ENCODE peak calls at places on chromosomes 4 and X, in five cellular contexts. N is left ventricle myocardium inferior, A is tibial nerve, U is right cardiac atrium, G is mammary epithelial cell. X is an unnamed sample.

GRCh38 chrX:42821803-42822443 is 44.0 kb upstream of the PPP1R2C start:
- DNase-seq in N (peak; percentile 44), G (no peak), A (no peak), U (peak; percentile 72), X (no peak)

GRCh38 chr4:70721747-70722146 is at the start of gene RUFY3:
- DNase-seq in N (no peak), U (peak; percentile 60), G (no peak), A (peak; percentile 20), X (peak; percentile 91)

GRCh38 chrX:13717697-13718483 is 16.5 kb downstream of the TRAPPC2 start:
- DNase-seq in U (peak; percentile 74), A (no peak), G (no peak), N (peak; percentile 22), X (no peak)

GRCh38 chr4:121778991-121779628 is 14.1 kb upstream of the SMIM43 start:
- DNase-seq in G (no peak), N (no peak), A (no peak), U (no peak), X (peak; percentile 46)

GRCh38 chrX:68286076-68286475 is 147.2 kb downstream of the OPHN1 start:
- DNase-seq in A (no peak), N (no peak), U (no peak), G (no peak), X (no peak)

GRCh38 chr4:186699298-186699697 is 24.4 kb downstream of the FAT1 start:
- DNase-seq in G (peak; percentile 71), A (no peak), N (no peak), U (no peak), X (no peak)

GRCh38 chrX:122835886-122836285 is 348.2 kb upstream of the GRIA3 start:
- DNase-seq in U (no peak), A (no peak), G (no peak), N (no peak), X (no peak)

GRCh38 chrX:141714680-141715079 is 16.1 kb upstream of the SPANXD start:
- DNase-seq in N (no peak), G (no peak), A (no peak), U (no peak), X (no peak)

GRCh38 chrX:146243071-146243470 is 425.4 kb downstream of the SLITRK2 start:
- DNase-seq in G (no peak), N (no peak), U (no peak), A (no peak), X (no peak)

GRCh38 chr4:1305261-1305711 is 15.6 kb downstream of the MAEA start:
- DNase-seq in U (peak; percentile 41), N (no peak), A (no peak), G (peak; percentile 49), X (no peak)

GRCh38 chr4:77721073-77721472 is 98.1 kb downstream of the CNOT6L start:
- DNase-seq in U (no peak), G (no peak), N (no peak), A (no peak), X (no peak)

GRCh38 chr4:33975996-33976395 is 2268.3 kb downstream of the ARAP2 start:
- DNase-seq in A (no peak), U (no peak), G (no peak), N (no peak), X (no peak)

GRCh38 chr4:23163649-23164436 is 471.1 kb downstream of the GBA3 start:
- DNase-seq in U (no peak), A (no peak), G (peak; percentile 8), N (no peak), X (no peak)

GRCh38 chrX:115642304-115642703 is 81.3 kb downstream of the PLS3 start:
- DNase-seq in U (no peak), A (no peak), G (no peak), N (no peak), X (no peak)

GRCh38 chrX:55907968-55908607 is 190.5 kb downstream of the RRAGB start:
- DNase-seq in G (peak; percentile 33), A (no peak), U (peak; percentile 81), N (peak; percentile 33), X (no peak)

GRCh38 chrX:118974088-118974907 is at the start of gene LONRF3:
- DNase-seq in G (no peak), U (peak; percentile 93), A (peak; percentile 72), N (peak; percentile 73), X (no peak)

GRCh38 chr4:153257151-153257620 is 52.9 kb downstream of the TRIM2 start:
- DNase-seq in N (no peak), U (no peak), G (no peak), A (no peak), X (peak; percentile 36)

GRCh38 chrX:119895843-119896326 is at the start of gene AKAP14:
- DNase-seq in A (no peak), N (no peak), G (no peak), U (no peak), X (no peak)

GRCh38 chrX:74521961-74522833 is 92.2 kb downstream of the RLIM start:
- DNase-seq in N (peak; percentile 22), U (peak; percentile 73), A (no peak), G (no peak), X (no peak)

GRCh38 chr4:14336656-14337055 is 665.6 kb upstream of the CPEB2 start:
- DNase-seq in N (no peak), U (no peak), A (no peak), G (peak; percentile 53), X (no peak)

GRCh38 chr4:98749206-98749605 is 90.8 kb upstream of the TSPAN5 start:
- DNase-seq in U (no peak), G (no peak), N (no peak), A (no peak), X (no peak)

GRCh38 chr4:103306870-103307345 is 108.8 kb upstream of the CENPE start:
- DNase-seq in N (no peak), U (peak; percentile 82), A (peak; percentile 22), G (no peak), X (no peak)

DNA sequence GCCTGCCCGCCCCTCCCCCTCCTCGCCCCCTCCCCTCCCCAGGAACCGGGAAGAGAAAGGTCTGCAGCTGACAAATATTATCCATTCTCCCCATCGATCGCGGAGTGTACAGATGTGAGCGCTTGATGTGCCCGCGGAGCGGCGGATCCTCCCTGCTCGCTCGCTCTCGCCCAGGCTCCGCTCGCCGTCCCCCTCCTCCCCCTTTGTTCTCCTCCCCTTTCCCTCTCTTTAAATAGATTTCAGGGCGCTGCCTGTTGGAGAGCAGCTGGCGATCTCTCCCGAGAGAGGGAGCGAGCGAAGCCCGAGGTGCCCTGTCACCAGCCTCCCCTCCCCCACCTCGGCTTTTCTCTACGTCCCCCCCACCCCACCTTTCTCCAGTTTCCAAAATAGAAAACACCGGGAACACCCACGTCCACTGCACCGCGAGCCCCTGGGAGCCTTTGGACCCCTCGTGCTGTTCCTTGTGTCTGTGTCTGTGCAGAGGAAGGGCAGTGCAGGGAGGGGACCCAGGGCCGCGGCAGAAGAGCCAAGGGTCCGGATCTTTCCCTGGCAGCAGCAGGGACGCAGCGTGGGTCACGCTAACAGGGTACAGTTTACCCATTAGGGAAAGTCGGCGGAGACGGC is 56.6 kb upstream of the BCOR start:
- DNase-seq in G (no peak), U (peak; percentile 82), A (no peak), N (peak; percentile 46), X (no peak)
- H3K27me3 ChIP-seq in G (peaks cover 39% of the 10 kb centered on the region), U (no peaks in the 10 kb centered on the region), A (no peaks in the 10 kb centered on the region), N (no peaks in the 10 kb centered on the region), X (no peaks in the 10 kb centered on the region)

DNA sequence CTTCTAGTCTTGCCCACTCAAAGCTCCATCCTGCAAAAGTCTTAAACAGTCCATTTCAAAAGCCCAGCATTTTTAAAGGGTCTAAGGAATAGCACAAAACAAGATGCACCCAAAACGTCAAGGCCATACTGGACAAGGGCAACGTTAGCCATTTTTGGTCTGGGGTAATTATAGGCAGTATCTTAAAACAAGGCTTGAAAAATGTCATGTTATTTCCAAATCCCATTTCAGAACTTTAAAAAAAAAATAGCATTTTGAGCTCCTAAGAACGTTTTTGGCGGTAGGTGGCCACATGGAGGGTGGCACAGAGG is 584 bp upstream of the TMEM165 start:
- DNase-seq in G (no peak), U (no peak), N (no peak), A (no peak), X (no peak)
- H3K4me3 ChIP-seq in G (peak overlapping the region; percentile 85), U (peak overlapping the region; percentile 80), N (peak overlapping the region; percentile 89), A (peak overlapping the region; percentile 99), X (peak overlapping the region; percentile 79)

DNA sequence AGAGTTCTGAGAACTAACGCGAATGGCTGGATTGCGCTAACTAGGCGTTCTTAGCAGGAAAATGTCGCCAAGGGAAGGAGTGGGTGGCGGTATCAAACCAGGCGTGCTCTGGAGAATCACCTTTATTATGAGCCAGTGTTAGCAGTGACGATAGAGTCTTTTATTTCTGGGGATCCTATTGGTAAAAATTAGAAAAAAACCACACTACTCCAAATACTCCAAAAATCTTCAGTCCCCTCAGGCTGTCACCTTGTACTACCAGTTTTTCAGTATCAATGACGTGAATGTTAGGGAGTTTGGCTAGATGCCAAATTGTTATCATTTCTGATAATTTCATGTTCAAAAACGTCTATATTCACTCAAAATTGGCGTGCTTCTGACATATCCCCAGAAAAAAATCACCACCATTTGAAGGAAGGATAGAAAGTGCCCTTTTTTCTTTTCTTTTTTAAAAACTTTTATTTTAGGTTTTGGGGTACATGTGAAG is 1.5 kb downstream of the UGT8 start:
- DNase-seq in G (no peak), A (no peak), N (no peak), U (no peak), X (no peak)
- H3K27ac ChIP-seq in G (no peak overlapping the region), A (peak overlapping the region; percentile 83), N (no peak overlapping the region), U (no peak overlapping the region), X (no peak overlapping the region)

GRCh38 chr4:3238721-3239120 is 10.2 kb upstream of the MSANTD1 start:
- DNase-seq in G (no peak), U (no peak), N (no peak), A (no peak), X (no peak)

GRCh38 chr4:3239342-3239741 is 9.6 kb upstream of the MSANTD1 start:
- DNase-seq in G (no peak), N (no peak), A (no peak), U (no peak), X (no peak)

GRCh38 chr4:3241905-3242304 is 7.1 kb upstream of the MSANTD1 start:
- DNase-seq in G (no peak), N (no peak), U (peak; percentile 64), A (no peak), X (peak; percentile 74)

GRCh38 chr4:3240936-3241522 is 7.9 kb upstream of the MSANTD1 start:
- DNase-seq in G (no peak), N (no peak), U (peak; percentile 28), A (no peak), X (no peak)

GRCh38 chr4:3239998-3240920 is 8.7 kb upstream of the MSANTD1 start:
- DNase-seq in N (no peak), U (peak; percentile 21), G (no peak), A (no peak), X (no peak)
- H3K27me3 ChIP-seq in N (no peaks in the 10 kb centered on the region), U (no peaks in the 10 kb centered on the region), G (no peaks in the 10 kb centered on the region), A (no peaks in the 10 kb centered on the region), X (no peaks in the 10 kb centered on the region)

DNA sequence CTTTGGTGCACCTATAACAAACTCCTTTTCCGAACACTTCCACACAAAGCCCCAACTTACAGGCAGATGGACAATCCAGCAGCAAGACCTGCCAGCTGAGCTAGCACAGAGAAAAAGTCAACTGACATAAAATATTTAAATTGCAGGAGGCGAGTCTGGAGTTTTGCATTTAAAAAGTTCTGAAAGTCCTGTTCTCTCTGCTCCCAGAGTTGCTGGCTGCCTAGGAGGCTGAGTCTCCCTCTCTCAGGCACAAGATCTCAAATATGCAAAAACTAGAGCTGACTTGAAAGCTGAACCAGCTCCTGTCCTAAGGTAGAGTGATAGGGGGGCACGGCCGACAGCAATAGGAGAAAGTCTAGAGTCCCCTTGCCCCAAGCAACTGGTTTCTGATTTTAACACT is 1.1 kb downstream of the LDB2 start:
- DNase-seq in G (no peak), A (no peak), U (no peak), N (no peak), X (no peak)
- H3K4me3 ChIP-seq in G (no peak overlapping the region), A (peak overlapping the region; percentile 59), U (peak overlapping the region; percentile 73), N (peak overlapping the region; percentile 73), X (peak overlapping the region; percentile 74)

GRCh38 chr4:110480031-110480549 is 4.1 kb downstream of the ENPEP start:
- DNase-seq in A (no peak), U (no peak), G (peak; percentile 4), N (no peak), X (peak; percentile 73)
- H3K27ac ChIP-seq in A (no peak overlapping the region), U (no peak overlapping the region), G (no peak overlapping the region), N (peak overlapping the region; percentile 66), X (no peak overlapping the region)

X was measured in AG04450.